ENCODE peak calls at places on chromosomes 11 and 22, in five cellular contexts. M is K562, Q is A549, S is SK-N-SH, D is GM12878. W is an unnamed sample.

GRCh38 chr22:22166941-22167713 is 77.5 kb upstream of the VPREB1 start:
- DNase-seq in S (no peak), Q (no peak), M (no peak), D (no peak), W (no peak)

GRCh38 chr22:43133401-43133800 is 9.8 kb downstream of the MCAT start:
- DNase-seq in Q (no peak), D (no peak), M (no peak), S (no peak), W (no peak)

GRCh38 chr11:109964487-109964886 is 128.7 kb upstream of the ZC3H12C start:
- DNase-seq in M (no peak), D (no peak), Q (no peak), S (no peak), W (no peak)

GRCh38 chr11:11253487-11253886 is 99.6 kb downstream of the CSNK2A3 start:
- DNase-seq in S (no peak), M (no peak), D (no peak), Q (no peak), W (no peak)

GRCh38 chr11:86638673-86639072 is 33.7 kb downstream of the ME3 start:
- DNase-seq in S (no peak), Q (no peak), M (no peak), D (no peak), W (no peak)

GRCh38 chr11:124068711-124069110 is 27.6 kb upstream of the OR10G7 start:
- DNase-seq in D (no peak), S (no peak), M (no peak), Q (no peak), W (no peak)

GRCh38 chr22:40443675-40444482 is 73.5 kb downstream of the SGSM3 start:
- DNase-seq in M (no peak), D (no peak), Q (no peak), S (no peak), W (no peak)

GRCh38 chr22:23400286-23400981 is 179.7 kb downstream of the IGLL1 start:
- DNase-seq in Q (no peak), D (no peak), S (no peak), M (no peak), W (no peak)

GRCh38 chr22:23673826-23674690 is 16.8 kb upstream of the RGL4 start:
- DNase-seq in M (peak), Q (no peak), S (no peak), D (no peak), W (no peak)

GRCh38 chr11:50423208-50423607 is 390.5 kb downstream of the OR4C45 start:
- DNase-seq in M (no peak), S (no peak), Q (no peak), D (no peak), W (no peak)

GRCh38 chr22:40637181-40638150 is 947 bp upstream of the MRTFA start:
- DNase-seq in S (no peak), D (no peak), M (no peak), Q (no peak), W (no peak)

GRCh38 chr11:65225284-65226102 is 36.3 kb upstream of the POLA2 start:
- DNase-seq in S (peak), M (peak), Q (no peak), D (no peak), W (peak)

GRCh38 chr11:94183251-94183885 is 54.7 kb downstream of the PANX1 start:
- DNase-seq in D (no peak), M (no peak), Q (no peak), S (no peak), W (no peak)

GRCh38 chr11:61716478-61717285 is 35.8 kb upstream of the MYRF start:
- DNase-seq in M (no peak), Q (no peak), S (no peak), D (no peak), W (no peak)

GRCh38 chr11:34749666-34750659 is 129.1 kb downstream of the EHF start:
- DNase-seq in S (no peak), Q (no peak), M (no peak), D (no peak), W (peak)

GRCh38 chr11:16881074-16881709 is 133.0 kb downstream of the PLEKHA7 start:
- DNase-seq in D (no peak), M (peak), S (no peak), Q (no peak), W (peak)

GRCh38 chr22:48241658-48242057 is 1479.2 kb downstream of the TBC1D22A start:
- DNase-seq in D (peak), M (no peak), S (no peak), Q (no peak), W (no peak)

GRCh38 chr22:27613099-27614089 is 188.2 kb downstream of the MN1 start:
- DNase-seq in M (no peak), Q (no peak), D (no peak), S (no peak), W (no peak)

GRCh38 chr11:45141171-45141570 is 5.3 kb upstream of the PRDM11 start:
- DNase-seq in D (no peak), Q (no peak), M (no peak), S (no peak), W (no peak)

GRCh38 chr11:57800444-57801184 is 39.0 kb downstream of the CTNND1 start:
- DNase-seq in M (peak), Q (peak), S (peak), D (peak), W (peak)

GRCh38 chr22:37533995-37534394 is 14.8 kb upstream of the CARD10 start:
- DNase-seq in M (no peak), D (peak), Q (no peak), S (no peak), W (peak)

GRCh38 chr22:37951305-37951704 is 2.1 kb downstream of the C22orf23 start:
- DNase-seq in Q (peak), S (no peak), D (no peak), M (peak), W (peak)

GRCh38 chr11:2273771-2274170 is 3.4 kb upstream of the ASCL2 start:
- DNase-seq in M (no peak), D (no peak), S (no peak), Q (no peak), W (no peak)

GRCh38 chr11:64356498-64357411 is 2.2 kb upstream of the RPS6KA4 start:
- DNase-seq in D (no peak), S (peak), Q (peak), M (peak), W (no peak)

GRCh38 chr22:27603823-27604190 is 197.7 kb downstream of the MN1 start:
- DNase-seq in M (no peak), D (no peak), S (peak), Q (no peak), W (no peak)

GRCh38 chr11:99781074-99781473 is 760.3 kb downstream of the CNTN5 start:
- DNase-seq in S (no peak), D (no peak), Q (no peak), M (no peak), W (no peak)

GRCh38 chr11:70680781-70681281 is 282.5 kb downstream of the CTTN start:
- DNase-seq in Q (no peak), D (no peak), S (no peak), M (no peak), W (no peak)

GRCh38 chr11:94873910-94874575 is 99.3 kb downstream of the CWC15 start:
- DNase-seq in Q (no peak), M (no peak), D (no peak), S (no peak), W (no peak)

GRCh38 chr11:47325271-47326041 is 27.0 kb downstream of the MYBPC3 start:
- DNase-seq in Q (no peak), M (no peak), S (no peak), D (no peak), W (no peak)

GRCh38 chr11:128291835-128292234 is 295.5 kb downstream of the ETS1 start:
- DNase-seq in Q (no peak), D (no peak), M (no peak), S (no peak), W (no peak)

GRCh38 chr22:22771696-22772377 is 115.8 kb upstream of the IGLL5 start:
- DNase-seq in S (no peak), M (no peak), D (no peak), Q (no peak), W (no peak)

GRCh38 chr11:109439684-109440083 is 17.7 kb downstream of the C11orf87 start:
- DNase-seq in S (no peak), Q (no peak), D (no peak), M (no peak), W (no peak)

GRCh38 chr22:37803195-37803635 is 4.5 kb upstream of the GCAT start:
- DNase-seq in S (no peak), Q (no peak), M (peak), D (no peak), W (no peak)

GRCh38 chr11:86453290-86454030 is 78.8 kb downstream of the CCDC81 start:
- DNase-seq in S (no peak), Q (no peak), D (no peak), M (no peak), W (no peak)

GRCh38 chr11:90220391-90220790 is 2.5 kb downstream of the CHORDC1 start:
- DNase-seq in S (no peak), M (peak), Q (peak), D (no peak), W (peak)

GRCh38 chr11:90216611-90217010 is 6.2 kb downstream of the CHORDC1 start:
- DNase-seq in Q (no peak), D (no peak), M (no peak), S (no peak), W (no peak)

GRCh38 chr11:90222152-90222458 is 744 bp downstream of the CHORDC1 start:
- DNase-seq in S (no peak), D (no peak), Q (no peak), M (no peak), W (no peak)

GRCh38 chr11:90218606-90219005 is 4.2 kb downstream of the CHORDC1 start:
- DNase-seq in D (no peak), M (no peak), S (no peak), Q (no peak), W (no peak)

DNA sequence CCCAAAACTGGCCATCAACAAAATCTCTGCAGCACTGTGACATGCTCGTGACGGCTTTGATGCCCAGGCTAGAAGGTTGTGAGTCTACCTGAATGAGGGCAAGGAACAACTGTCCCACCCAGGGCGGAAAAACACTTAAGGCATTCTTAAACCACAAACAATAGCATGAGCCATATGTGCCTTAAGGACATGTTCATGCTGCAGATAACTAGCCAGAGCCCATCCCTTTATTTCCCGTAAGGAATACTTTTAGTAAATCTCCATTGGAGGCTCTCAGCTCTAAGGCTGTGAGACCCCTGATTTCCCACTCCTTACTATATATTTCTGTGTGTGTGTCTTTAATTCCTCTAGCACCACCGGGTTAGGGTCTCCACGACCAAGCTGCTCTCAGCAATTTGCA is 3.4 kb downstream of the CHORDC1 start:
- DNase-seq in M (no peak), Q (no peak), S (no peak), D (no peak), W (no peak)
- TF ChIP-seq RCOR1 in M (no peak), Q (no peak), S (no peak), D (no peak), W (no peak)

DNA sequence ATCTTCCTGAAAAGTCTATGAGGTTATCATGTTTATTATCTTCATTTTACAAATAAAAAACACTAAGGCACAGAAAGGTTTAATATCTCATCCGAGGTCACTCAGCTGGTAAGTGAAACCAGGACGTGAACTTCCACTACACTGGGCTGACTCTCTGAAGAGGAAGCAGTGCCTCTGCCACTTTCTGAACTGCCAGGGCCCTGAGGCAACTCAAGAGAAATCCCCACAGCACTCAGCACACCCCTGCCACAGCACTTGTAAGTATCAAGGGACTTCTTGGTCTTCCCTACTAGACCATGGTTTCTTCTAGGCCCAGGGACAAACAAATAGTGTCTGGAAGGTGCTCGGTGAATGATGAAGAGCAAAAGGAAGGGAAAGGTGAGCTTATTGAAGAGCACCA is 49.7 kb downstream of the RPL27A start:
- DNase-seq in Q (no peak), S (no peak), M (no peak), D (peak), W (no peak)
- TF ChIP-seq RCOR1 in Q (no peak), S (no peak), M (no peak), D (no peak), W (no peak)

DNA sequence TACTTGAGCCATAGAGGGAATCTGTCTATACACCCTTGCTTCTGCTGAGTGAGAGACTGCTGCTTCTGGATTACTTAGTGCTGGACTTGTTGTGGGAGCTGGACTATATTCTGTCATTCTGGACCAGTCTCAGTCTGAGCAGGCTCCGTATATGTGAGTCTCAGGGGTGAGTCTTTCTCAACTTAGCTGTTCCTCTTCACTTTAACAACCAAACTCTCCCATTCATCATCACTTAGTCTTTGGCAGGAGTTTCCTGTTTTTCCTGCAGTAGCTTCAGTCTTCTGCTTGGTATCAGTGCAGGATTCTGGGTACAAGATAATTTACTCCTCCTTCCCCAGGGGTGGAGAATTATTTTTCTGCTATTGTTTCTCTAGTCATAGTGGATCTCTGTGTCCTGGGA is 779.5 kb downstream of the METTL15 start:
- DNase-seq in M (no peak), S (no peak), Q (no peak), D (no peak), W (no peak)
- TF ChIP-seq RCOR1 in M (no peak), S (no peak), Q (no peak), D (no peak), W (no peak)

GRCh38 chr11:83645561-83645960 is 359.4 kb upstream of the CCDC90B start:
- DNase-seq in D (no peak), M (no peak), S (no peak), Q (no peak), W (no peak)

GRCh38 chr11:83639995-83640758 is 354.0 kb upstream of the CCDC90B start:
- DNase-seq in Q (no peak), S (no peak), M (no peak), D (no peak), W (no peak)

GRCh38 chr11:83643115-83643514 is 356.9 kb upstream of the CCDC90B start:
- DNase-seq in Q (no peak), S (no peak), M (no peak), D (peak), W (no peak)

GRCh38 chr11:83641511-83641910 is 355.3 kb upstream of the CCDC90B start:
- DNase-seq in S (no peak), Q (no peak), M (no peak), D (no peak), W (peak)
- TF ChIP-seq RCOR1 in S (no peak), Q (no peak), M (no peak), D (no peak), W (no peak)

GRCh38 chr22:19879651-19879995 is 24.9 kb upstream of the GNB1L start:
- DNase-seq in S (peak), M (no peak), Q (no peak), D (no peak), W (no peak)

GRCh38 chr22:19879996-19880785 is 25.5 kb upstream of the GNB1L start:
- DNase-seq in Q (no peak), S (peak), M (no peak), D (no peak), W (no peak)

GRCh38 chr22:19878461-19879247 is 24.0 kb upstream of the GNB1L start:
- DNase-seq in D (no peak), M (no peak), Q (no peak), S (peak), W (peak)

GRCh38 chr22:19877626-19878339 is 23.1 kb upstream of the GNB1L start:
- DNase-seq in D (no peak), Q (no peak), S (no peak), M (no peak), W (peak)

DNA sequence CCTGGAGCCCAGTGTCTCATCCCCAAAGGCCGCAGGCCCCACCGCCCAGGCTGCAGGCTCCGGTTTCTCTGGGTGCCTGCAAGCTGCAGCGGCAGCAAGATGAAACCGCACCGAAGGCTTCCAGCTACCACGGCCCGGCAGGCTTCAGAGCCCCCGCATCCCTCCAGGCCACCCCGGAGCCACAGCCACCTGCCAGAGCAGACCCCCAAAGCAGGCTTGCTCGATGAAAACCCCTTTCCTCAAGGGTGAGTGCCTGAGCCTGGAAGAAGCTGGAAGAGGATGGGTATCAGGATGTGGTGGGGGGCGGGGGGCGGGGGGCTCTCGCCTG is 24.5 kb upstream of the GNB1L start:
- DNase-seq in D (no peak), S (peak), M (no peak), Q (no peak), W (no peak)
- TF ChIP-seq RCOR1 in D (no peak), S (no peak), M (no peak), Q (no peak), W (no peak)

GRCh38 chr22:46425011-46425410 is 89.5 kb downstream of the TRMU start:
- DNase-seq in Q (no peak), M (no peak), S (no peak), D (no peak), W (peak)
- TF ChIP-seq RCOR1 in Q (no peak), M (no peak), S (no peak), D (no peak), W (no peak)

DNA sequence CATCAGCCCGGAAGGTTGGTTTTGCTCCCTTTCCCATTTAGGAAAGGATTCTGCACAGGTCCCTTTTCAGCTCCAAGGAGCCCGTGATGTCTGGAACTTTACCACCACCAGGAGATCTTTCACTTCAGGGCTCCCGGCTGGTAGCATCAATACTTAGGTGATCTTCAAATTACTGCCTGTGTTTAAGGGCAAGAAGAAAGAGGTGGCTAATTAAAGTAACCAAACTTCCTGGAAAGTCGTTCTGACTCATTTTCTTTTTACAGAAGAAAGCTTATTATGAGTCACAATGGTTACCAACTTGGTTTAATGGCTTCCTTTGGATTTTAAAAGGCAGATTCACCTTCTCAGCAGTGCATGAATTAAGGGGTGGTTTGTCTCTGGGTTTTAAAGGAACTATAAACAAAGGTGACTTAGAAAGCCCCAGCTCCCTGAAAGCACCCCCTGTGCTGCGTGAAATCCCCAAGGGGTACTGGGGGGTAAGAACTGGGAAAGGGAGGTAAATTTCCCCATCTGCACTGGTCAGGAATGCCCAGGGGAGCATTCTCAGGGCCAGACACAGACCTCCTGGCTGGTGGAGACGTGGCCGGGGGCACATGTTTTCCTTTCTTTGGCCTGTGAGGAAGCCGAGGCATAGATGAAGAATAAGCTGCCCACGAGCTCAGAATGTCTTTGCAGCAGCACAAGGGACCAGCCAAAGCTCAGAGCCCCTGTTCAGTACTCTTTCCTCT is 8.8 kb downstream of the POU2F3 start:
- DNase-seq in S (no peak), Q (no peak), M (no peak), D (peak), W (peak)
- TF ChIP-seq RCOR1 in S (no peak), Q (no peak), M (no peak), D (no peak), W (no peak)

W was measured in IMR-90.